ENCODE peak calls at places on chromosome 18, in six cellular contexts. One of them, this sample, is unnamed.
A peak's percentile ranks its signal among the peaks of the same experiment; 100 is the strongest.

GRCh38 chr18:2303517-2304238 is 267.6 kb downstream of the METTL4 start:
- DNase-seq in osteocyte: no peak
- DNase-seq in non-pigmented ciliary epithelial cell: no peak
- DNase-seq in Karpas-422: no peak
- DNase-seq in CD8-positive, alpha-beta memory T cell: no peak
- DNase-seq in right atrium auricular region: no peak
- DNase-seq in this sample: no peak

GRCh38 chr18:76504749-76505148 is 9.7 kb upstream of the ZNF516 start:
- DNase-seq in osteocyte: no peak
- DNase-seq in non-pigmented ciliary epithelial cell: no peak
- DNase-seq in Karpas-422: no peak
- DNase-seq in CD8-positive, alpha-beta memory T cell: no peak
- DNase-seq in right atrium auricular region: no peak
- DNase-seq in this sample: no peak

GRCh38 chr18:60421356-60422118 is 49.0 kb upstream of the MC4R start:
- DNase-seq in osteocyte: no peak
- DNase-seq in non-pigmented ciliary epithelial cell: no peak
- DNase-seq in Karpas-422: no peak
- DNase-seq in CD8-positive, alpha-beta memory T cell: no peak
- DNase-seq in right atrium auricular region: no peak
- DNase-seq in this sample: no peak

GRCh38 chr18:13067966-13068365 is 76.8 kb downstream of the CEP192 start:
- DNase-seq in osteocyte: no peak
- DNase-seq in non-pigmented ciliary epithelial cell: no peak
- DNase-seq in Karpas-422: no peak
- DNase-seq in CD8-positive, alpha-beta memory T cell: no peak
- DNase-seq in right atrium auricular region: no peak
- DNase-seq in this sample: no peak

GRCh38 chr18:79318142-79318673 is 77.5 kb upstream of the NFATC1 start:
- DNase-seq in osteocyte: no peak
- DNase-seq in non-pigmented ciliary epithelial cell: no peak
- DNase-seq in Karpas-422: no peak
- DNase-seq in CD8-positive, alpha-beta memory T cell: peak; percentile 24
- DNase-seq in right atrium auricular region: no peak
- DNase-seq in this sample: no peak

GRCh38 chr18:74459877-74460276 is 2.8 kb upstream of the DIPK1C start:
- DNase-seq in osteocyte: peak; percentile 57
- DNase-seq in non-pigmented ciliary epithelial cell: no peak
- DNase-seq in Karpas-422: no peak
- DNase-seq in CD8-positive, alpha-beta memory T cell: no peak
- DNase-seq in right atrium auricular region: no peak
- DNase-seq in this sample: no peak

GRCh38 chr18:69401475-69402218 is 959 bp downstream of the DOK6 start:
- DNase-seq in osteocyte: no peak
- DNase-seq in non-pigmented ciliary epithelial cell: no peak
- DNase-seq in Karpas-422: no peak
- DNase-seq in CD8-positive, alpha-beta memory T cell: no peak
- DNase-seq in right atrium auricular region: no peak
- DNase-seq in this sample: no peak

GRCh38 chr18:53944721-53945120 is 279.7 kb downstream of the MBD2 start:
- DNase-seq in osteocyte: no peak
- DNase-seq in non-pigmented ciliary epithelial cell: no peak
- DNase-seq in Karpas-422: peak; percentile 52
- DNase-seq in CD8-positive, alpha-beta memory T cell: no peak
- DNase-seq in right atrium auricular region: no peak
- DNase-seq in this sample: no peak

GRCh38 chr18:395481-396250 is 104.8 kb downstream of the COLEC12 start:
- DNase-seq in osteocyte: no peak
- DNase-seq in non-pigmented ciliary epithelial cell: no peak
- DNase-seq in Karpas-422: no peak
- DNase-seq in CD8-positive, alpha-beta memory T cell: no peak
- DNase-seq in right atrium auricular region: no peak
- DNase-seq in this sample: no peak

GRCh38 chr18:48428494-48429177 is 19.5 kb upstream of the ZBTB7C start:
- DNase-seq in osteocyte: no peak
- DNase-seq in non-pigmented ciliary epithelial cell: no peak
- DNase-seq in Karpas-422: no peak
- DNase-seq in CD8-positive, alpha-beta memory T cell: no peak
- DNase-seq in right atrium auricular region: no peak
- DNase-seq in this sample: no peak